ENCODE peak calls at places on chromosomes 2 and 18, in five cellular contexts. S is uterus; Y is CD8-positive, alpha-beta T cell; J is cardiac muscle cell; M is A549. P is an unnamed sample.

GRCh38 chr2:147910990-147911473 is 66.2 kb downstream of the ACVR2A start:
- DNase-seq in S (no peak), Y (peak; percentile 16), J (peak; percentile 67), M (peak; percentile 61), P (peak; percentile 1)

GRCh38 chr2:19488009-19488691 is 129.7 kb upstream of the OSR1 start:
- DNase-seq in S (no peak), Y (no peak), J (no peak), M (peak; percentile 86), P (peak; percentile 40)

GRCh38 chr2:176130153-176130916 is 830 bp downstream of the HOXD8 start:
- DNase-seq in S (peak; percentile 85), Y (no peak), J (peak; percentile 65), M (peak; percentile 59), P (no peak)

GRCh38 chr2:119253760-119254600 is 30.3 kb downstream of the STEAP3 start:
- DNase-seq in S (no peak), Y (no peak), J (no peak), M (no peak), P (no peak)

GRCh38 chr2:101949304-101949703 is 42.5 kb upstream of the IL1R2 start:
- DNase-seq in S (no peak), Y (no peak), J (no peak), M (no peak), P (no peak)

GRCh38 chr2:227340106-227340505 is 15.1 kb downstream of the MFF start:
- DNase-seq in S (no peak), Y (no peak), J (no peak), M (no peak), P (no peak)

GRCh38 chr2:74373189-74373588 is 6.9 kb downstream of the DCTN1 start:
- DNase-seq in S (peak; percentile 30), Y (no peak), J (peak; percentile 42), M (peak; percentile 19), P (no peak)

GRCh38 chr2:170255971-170256370 is 78.0 kb downstream of the MYO3B start:
- DNase-seq in S (no peak), Y (no peak), J (no peak), M (no peak), P (no peak)

GRCh38 chr2:173588931-173589369 is 234.3 kb downstream of the CDCA7 start:
- DNase-seq in S (no peak), Y (no peak), J (no peak), M (peak; percentile 51), P (no peak)

GRCh38 chr2:127128508-127128907 is 21.6 kb upstream of the BIN1 start:
- DNase-seq in S (no peak), Y (no peak), J (peak; percentile 31), M (no peak), P (no peak)

GRCh38 chr2:102185347-102185746 is 1.5 kb upstream of the IL1RL2 start:
- DNase-seq in S (no peak), Y (no peak), J (no peak), M (peak; percentile 16), P (no peak)

GRCh38 chr2:128714861-128715312 is 396.2 kb upstream of the HS6ST1 start:
- DNase-seq in S (no peak), Y (no peak), J (peak; percentile 6), M (no peak), P (no peak)

GRCh38 chr2:199463708-199464613 is 6.2 kb upstream of the SATB2 start:
- DNase-seq in S (no peak), Y (no peak), J (no peak), M (no peak), P (no peak)
- TF ChIP-seq CTCF in S (no peak), Y (no peak), J (no peak), M (peak; percentile 18), P (no peak)

DNA sequence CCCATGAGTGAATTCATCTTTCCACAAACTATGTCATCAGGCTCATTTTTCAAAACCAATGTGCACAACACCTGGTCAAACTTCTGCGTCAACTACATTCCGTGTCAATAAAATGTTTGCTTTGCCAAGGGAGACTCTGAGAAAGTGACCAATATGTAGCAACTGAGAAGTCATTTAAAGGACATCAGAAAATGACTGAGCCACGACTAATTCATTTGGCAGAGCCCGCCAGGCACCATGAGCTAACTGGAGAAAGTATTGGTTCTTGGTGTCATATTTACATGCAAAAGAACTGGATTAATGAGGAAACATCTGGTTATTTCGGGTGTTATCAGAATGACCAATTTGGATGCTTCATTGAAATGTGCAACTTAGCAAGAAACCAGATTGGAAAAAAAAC is 7.2 kb downstream of the RND3 start:
- DNase-seq in S (no peak), Y (no peak), J (no peak), M (no peak), P (peak; percentile 26)
- H3K4me1 ChIP-seq in S (peaks cover 13% of the 10 kb centered on the region), Y (no peaks in the 10 kb centered on the region), J (peaks cover 15% of the 10 kb centered on the region), M (peaks cover 94% of the 10 kb centered on the region), P (peaks cover 86% of the 10 kb centered on the region)

DNA sequence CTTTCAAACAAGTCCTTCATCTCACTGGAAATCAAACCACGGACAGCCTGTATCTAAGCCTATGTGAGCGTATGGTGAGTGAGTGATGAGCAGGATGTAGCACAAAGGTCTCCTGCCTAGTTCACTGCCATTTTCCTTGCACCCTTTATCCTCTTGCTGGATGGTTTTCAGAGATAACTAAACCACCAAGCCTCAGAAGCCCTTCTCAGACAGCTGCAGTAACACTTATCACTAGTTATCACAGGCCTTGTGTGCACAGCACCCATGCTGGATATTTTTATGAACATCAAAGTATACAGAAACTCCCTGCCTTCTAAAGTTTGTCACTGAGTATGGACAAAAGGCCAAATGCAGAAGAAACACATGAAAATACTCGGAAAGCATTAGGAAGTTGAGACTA is 69.5 kb downstream of the C1D start:
- DNase-seq in S (no peak), Y (no peak), J (no peak), M (no peak), P (no peak)
- TF ChIP-seq CTCF in S (no peak), Y (no peak), J (no peak), M (no peak), P (no peak)

DNA sequence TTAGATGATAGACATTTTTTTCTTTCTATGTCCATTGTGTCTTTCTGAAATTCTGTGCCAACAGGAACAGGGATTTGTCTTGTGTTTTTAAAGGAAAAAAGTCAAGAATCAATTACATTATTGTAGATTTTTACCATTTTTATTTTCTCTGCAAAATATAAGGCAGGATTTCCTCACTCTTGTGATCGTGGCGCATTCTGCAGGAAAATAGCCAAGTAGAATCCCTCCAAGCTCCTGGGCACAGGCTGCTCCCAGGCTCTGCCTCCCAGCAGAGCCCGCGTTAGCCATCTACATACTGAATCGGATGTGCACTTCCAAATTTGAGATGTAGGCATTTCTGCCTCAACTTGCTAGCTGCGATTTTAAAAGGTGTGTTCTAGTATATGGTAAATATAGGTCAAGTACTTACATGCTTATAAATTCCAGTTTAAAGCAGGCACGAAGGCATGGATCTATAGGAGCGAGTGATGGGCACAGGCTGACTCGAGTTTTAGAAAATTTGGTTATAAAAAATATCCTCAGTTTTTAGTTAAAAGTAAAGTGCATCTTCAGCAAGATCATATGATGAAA is 10.3 kb downstream of the TSHZ1 start:
- DNase-seq in S (no peak), Y (no peak), J (no peak), M (no peak), P (no peak)
- H3K4me1 ChIP-seq in S (no peaks in the 10 kb centered on the region), Y (peaks cover 36% of the 10 kb centered on the region), J (peaks cover 11% of the 10 kb centered on the region), M (no peaks in the 10 kb centered on the region), P (peaks cover 13% of the 10 kb centered on the region)

DNA sequence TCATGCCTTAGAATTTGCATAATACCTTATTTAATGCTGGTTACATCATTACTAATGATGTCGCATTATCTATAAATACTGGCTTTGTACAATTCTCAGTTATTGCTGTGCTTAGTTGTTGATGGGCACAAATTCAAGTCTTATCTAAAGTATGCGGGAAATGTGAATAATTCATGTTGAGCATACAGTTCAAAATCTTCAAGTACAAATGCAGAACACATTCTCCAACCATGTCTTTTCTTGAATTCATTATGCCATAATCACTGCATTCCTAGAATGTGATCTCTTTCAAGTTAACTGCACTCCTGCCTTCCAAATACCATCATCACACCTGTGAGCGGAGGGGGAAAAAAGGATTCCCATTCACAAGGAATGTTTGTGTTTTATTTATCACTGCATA is 337.0 kb downstream of the MBD2 start:
- DNase-seq in S (no peak), Y (no peak), J (no peak), M (no peak), P (no peak)
- TF ChIP-seq CTCF in S (no peak), Y (no peak), J (no peak), M (no peak), P (no peak)

DNA sequence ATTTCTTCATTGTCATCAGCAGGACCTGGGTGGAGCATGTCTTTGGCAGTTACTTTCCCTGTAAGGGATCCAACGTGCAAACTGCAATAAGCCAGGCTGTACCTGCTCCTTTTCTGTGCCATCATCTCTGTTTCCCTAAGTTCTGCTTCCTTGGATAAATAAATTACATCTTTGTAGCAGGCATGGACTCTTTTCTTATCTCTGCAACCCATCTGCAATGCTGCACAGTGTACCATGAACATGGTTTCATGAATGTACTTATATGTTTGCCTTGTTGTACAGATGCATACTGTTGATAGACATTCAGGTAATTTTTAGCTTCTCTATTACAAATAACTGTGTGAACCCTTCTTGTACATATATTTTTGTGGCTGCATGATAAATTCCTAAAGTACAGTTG is 616.7 kb upstream of the PIK3C3 start:
- DNase-seq in S (no peak), Y (no peak), J (no peak), M (no peak), P (no peak)
- H3K4me1 ChIP-seq in S (no peaks in the 10 kb centered on the region), Y (no peaks in the 10 kb centered on the region), J (no peaks in the 10 kb centered on the region), M (no peaks in the 10 kb centered on the region), P (no peaks in the 10 kb centered on the region)

DNA sequence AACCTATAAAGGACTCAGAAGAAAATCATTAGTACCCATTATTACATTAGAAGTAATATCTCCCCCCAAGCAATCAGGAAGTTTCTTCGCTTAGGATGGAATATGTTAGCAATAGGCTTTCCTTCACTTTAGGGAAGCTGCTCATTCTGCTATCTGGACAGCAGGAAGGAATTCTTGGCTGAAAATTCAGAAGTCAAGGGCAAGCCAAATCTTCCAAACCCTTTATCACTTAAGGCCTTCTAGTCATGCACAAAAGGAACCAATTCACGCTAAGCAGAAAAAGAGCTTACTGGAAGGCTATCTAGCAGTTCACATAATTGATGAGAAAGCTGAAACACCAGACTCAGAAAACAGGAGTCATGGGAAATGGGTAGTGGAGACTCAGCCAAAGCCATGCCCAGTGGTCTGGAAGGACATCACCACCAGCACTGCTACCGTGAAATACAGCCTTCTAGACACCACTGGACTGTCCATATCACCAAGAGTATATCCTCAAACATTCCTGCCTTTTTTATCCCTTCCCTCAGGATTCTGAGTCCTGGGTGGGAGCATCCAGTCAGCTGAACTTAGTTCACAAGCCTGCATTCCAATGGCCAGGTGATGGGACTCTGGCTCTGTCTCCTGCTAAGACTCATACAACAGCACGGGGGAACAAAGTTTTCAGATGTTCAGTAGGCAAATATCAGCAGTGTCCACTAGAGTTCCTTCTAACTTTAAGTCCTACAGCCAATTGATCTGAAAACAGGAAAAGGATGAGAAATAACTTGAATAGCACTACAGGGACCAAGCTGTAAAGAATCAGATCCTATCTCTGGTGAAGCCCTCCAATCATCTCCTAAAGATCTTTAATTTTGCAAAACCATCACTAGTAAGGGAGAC is 14.8 kb upstream of the ADAM17 start:
- DNase-seq in S (no peak), Y (no peak), J (no peak), M (no peak), P (no peak)
- TF ChIP-seq CTCF in S (no peak), Y (no peak), J (no peak), M (peak; percentile 10), P (no peak)

DNA sequence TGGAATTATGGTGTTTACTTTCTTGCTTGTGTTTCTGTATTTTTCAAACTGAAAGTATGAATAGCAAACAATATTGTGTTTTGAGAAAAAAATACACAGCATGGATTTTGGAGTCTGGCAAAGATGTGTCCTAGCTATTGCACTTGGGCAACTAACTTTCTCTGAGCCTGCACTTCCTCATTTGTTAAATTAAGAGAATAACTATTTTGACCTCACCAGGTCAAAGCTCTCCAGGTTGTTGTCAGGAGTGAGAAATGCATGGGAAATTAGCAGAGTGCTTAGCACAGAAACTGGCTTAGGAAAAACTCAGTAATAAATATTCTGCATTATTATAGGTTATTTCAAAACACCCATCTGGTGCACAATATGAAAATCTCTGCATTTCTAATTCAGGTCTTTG is 28.2 kb downstream of the LYPD1 start:
- DNase-seq in S (no peak), Y (no peak), J (no peak), M (no peak), P (no peak)
- H3K4me1 ChIP-seq in S (no peaks in the 10 kb centered on the region), Y (no peaks in the 10 kb centered on the region), J (peaks cover 44% of the 10 kb centered on the region), M (no peaks in the 10 kb centered on the region), P (no peaks in the 10 kb centered on the region)